ENCODE peak calls at places on chromosomes 5 and 9, in four cellular contexts. One of them, this sample, is unnamed.

GRCh38 chr5:163569284-163569683 is 63.9 kb downstream of the MAT2B start:
- DNase-seq in A549: peak
- DNase-seq in HuH-7.5: no peak
- DNase-seq in C1 segment of cervical spinal cord: no peak
- DNase-seq in this sample: no peak

GRCh38 chr5:152246401-152246800 is 158.7 kb downstream of the NMUR2 start:
- DNase-seq in A549: peak
- DNase-seq in HuH-7.5: no peak
- DNase-seq in C1 segment of cervical spinal cord: no peak
- DNase-seq in this sample: no peak

GRCh38 chr5:150061538-150061995 is 24.8 kb downstream of the CSF1R start:
- DNase-seq in A549: no peak
- DNase-seq in HuH-7.5: no peak
- DNase-seq in C1 segment of cervical spinal cord: no peak
- DNase-seq in this sample: no peak

GRCh38 chr9:16870606-16871357 is at the start of gene BNC2:
- DNase-seq in A549: peak
- DNase-seq in HuH-7.5: no peak
- DNase-seq in C1 segment of cervical spinal cord: no peak
- DNase-seq in this sample: no peak

GRCh38 chr5:172463031-172463430 is 8.7 kb upstream of the SH3PXD2B start:
- DNase-seq in A549: no peak
- DNase-seq in HuH-7.5: no peak
- DNase-seq in C1 segment of cervical spinal cord: no peak
- DNase-seq in this sample: no peak

GRCh38 chr5:154683101-154683757 is 71.9 kb upstream of the LARP1 start:
- DNase-seq in A549: no peak
- DNase-seq in HuH-7.5: no peak
- DNase-seq in C1 segment of cervical spinal cord: no peak
- DNase-seq in this sample: no peak

GRCh38 chr9:108691614-108692013 is 164.2 kb downstream of the ACTL7B start:
- DNase-seq in A549: no peak
- DNase-seq in HuH-7.5: no peak
- DNase-seq in C1 segment of cervical spinal cord: no peak
- DNase-seq in this sample: no peak

GRCh38 chr5:36728697-36729543 is 122.5 kb downstream of the SLC1A3 start:
- DNase-seq in A549: peak
- DNase-seq in HuH-7.5: peak
- DNase-seq in C1 segment of cervical spinal cord: no peak
- DNase-seq in this sample: no peak

GRCh38 chr5:110702300-110702699 is 24.2 kb downstream of the TMEM232 start:
- DNase-seq in A549: no peak
- DNase-seq in HuH-7.5: no peak
- DNase-seq in C1 segment of cervical spinal cord: no peak
- DNase-seq in this sample: no peak

GRCh38 chr9:122463828-122464632 is 13.7 kb downstream of the OR1J1 start:
- DNase-seq in A549: peak
- DNase-seq in HuH-7.5: no peak
- DNase-seq in C1 segment of cervical spinal cord: no peak
- DNase-seq in this sample: no peak

GRCh38 chr9:111038336-111039202 is at the start of gene LPAR1:
- DNase-seq in A549: peak
- DNase-seq in HuH-7.5: no peak
- DNase-seq in C1 segment of cervical spinal cord: peak
- DNase-seq in this sample: no peak

GRCh38 chr5:139768802-139769465 is 26.7 kb upstream of the PSD2 start:
- DNase-seq in A549: no peak
- DNase-seq in HuH-7.5: no peak
- DNase-seq in C1 segment of cervical spinal cord: no peak
- DNase-seq in this sample: no peak